ENCODE peak calls at places on chromosomes 4 and X, in nine cellular contexts. M is RWPE1; J is NCI-H2081; W is colonic mucosa; R is NCI-H1417 treated with DMSO at 0.1 percent for 48 hours; Z is stimulated activated CD4-positive, alpha-beta T cell treated with anti-CD3 and anti-CD28 coated beads, Interleukin-1b, Interleukin-23, amount 100 ng/mL, for 1 hour; P is upper lobe of right lung; G is AG04450; F is amniotic stem cell. C is an unnamed sample.

GRCh38 chr4:83124079-83124780 is 9.7 kb upstream of the PLAC8 start:
- DNase-seq in Z (no peak), G (no peak), F (no peak), M (no peak), W (no peak), R (no peak), J (no peak), P (no peak), C (no peak)

GRCh38 chrX:68936608-68937007 is 107.8 kb downstream of the EFNB1 start:
- DNase-seq in W (no peak), R (no peak), M (peak; percentile 52), G (peak; percentile 51), Z (no peak), J (no peak), F (peak; percentile 25), P (no peak), C (no peak)

GRCh38 chrX:27679281-27679680 is 89.1 kb downstream of the DCAF8L2 start:
- DNase-seq in M (no peak), J (no peak), G (no peak), Z (no peak), W (no peak), F (no peak), P (no peak), R (no peak), C (no peak)

GRCh38 chr4:84971319-84971932 is 4.9 kb upstream of the WDFY3 start:
- DNase-seq in W (no peak), P (no peak), F (peak; percentile 70), R (no peak), J (peak; percentile 7), G (no peak), Z (no peak), M (peak; percentile 36), C (peak; percentile 61)

GRCh38 chr4:179344861-179345260 is 1902.6 kb upstream of the AGA start:
- DNase-seq in Z (no peak), G (no peak), F (no peak), M (no peak), P (no peak), R (no peak), W (no peak), J (no peak), C (no peak)

GRCh38 chr4:152920768-152921167 is 15.4 kb upstream of the FHDC1 start:
- DNase-seq in W (no peak), G (no peak), Z (no peak), M (no peak), P (no peak), R (no peak), F (no peak), J (no peak), C (no peak)

GRCh38 chrX:538311-538710 is 92.3 kb upstream of the SHOX start:
- DNase-seq in J (no peak), Z (no peak), W (no peak), P (peak; percentile 21), G (no peak), F (no peak), M (peak; percentile 4), R (no peak), C (no peak)

GRCh38 chrX:71910526-71911022 is at the start of gene NHSL2:
- DNase-seq in W (no peak), J (no peak), Z (no peak), G (no peak), R (no peak), M (no peak), P (no peak), F (no peak), C (peak; percentile 31)

GRCh38 chrX:129593137-129593536 is 53.1 kb downstream of the OCRL start:
- DNase-seq in P (no peak), W (no peak), M (no peak), Z (no peak), J (no peak), G (no peak), R (no peak), F (no peak), C (no peak)

GRCh38 chr4:186898367-186898766 is 174.7 kb upstream of the FAT1 start:
- DNase-seq in F (no peak), J (no peak), P (no peak), R (no peak), W (no peak), G (no peak), M (no peak), Z (no peak), C (no peak)

GRCh38 chrX:12950851-12951589 is 23.9 kb upstream of the TMSB4X start:
- DNase-seq in W (peak; percentile 52), R (no peak), M (no peak), Z (no peak), F (no peak), J (no peak), G (no peak), P (peak; percentile 69), C (no peak)

GRCh38 chr4:137083571-137083970 is 448.7 kb downstream of the PCDH18 start:
- DNase-seq in Z (no peak), P (no peak), M (no peak), R (no peak), W (no peak), G (peak; percentile 11), J (no peak), F (no peak), C (no peak)

GRCh38 chrX:108601276-108601675 is 135.1 kb downstream of the IRS4 start:
- DNase-seq in J (no peak), G (no peak), W (no peak), F (no peak), P (no peak), Z (no peak), R (no peak), M (no peak), C (no peak)

GRCh38 chr4:40599431-40599830 is 30.2 kb downstream of the RBM47 start:
- DNase-seq in J (no peak), F (no peak), W (no peak), G (no peak), P (no peak), R (no peak), Z (no peak), M (no peak), C (no peak)

GRCh38 chr4:84403656-84404055 is 95.4 kb downstream of the NKX6-1 start:
- DNase-seq in F (no peak), M (no peak), W (no peak), G (no peak), P (no peak), J (no peak), Z (no peak), R (no peak), C (no peak)

GRCh38 chr4:160495356-160495755 is 1392.5 kb downstream of the RAPGEF2 start:
- DNase-seq in J (no peak), G (no peak), Z (no peak), M (no peak), P (no peak), W (no peak), R (no peak), F (no peak), C (no peak)

GRCh38 chrX:74420194-74421035 is 878 bp upstream of the SLC16A2 start:
- DNase-seq in R (no peak), M (peak; percentile 42), F (peak; percentile 51), W (peak; percentile 51), Z (no peak), J (no peak), G (peak; percentile 16), P (peak; percentile 79), C (peak; percentile 53)

GRCh38 chr4:37905526-37906169 is 14.8 kb downstream of the TBC1D1 start:
- DNase-seq in R (no peak), F (no peak), P (no peak), G (no peak), J (no peak), Z (no peak), M (no peak), W (no peak), C (no peak)

GRCh38 chrX:133523094-133523493 is 107.8 kb upstream of the GPC4 start:
- DNase-seq in R (no peak), P (peak; percentile 62), Z (no peak), W (no peak), G (no peak), M (no peak), J (no peak), F (no peak), C (no peak)

GRCh38 chr4:42234817-42235216 is 82.4 kb upstream of the BEND4 start:
- DNase-seq in R (no peak), G (no peak), P (no peak), F (no peak), J (no peak), M (no peak), W (no peak), Z (no peak), C (no peak)

GRCh38 chr4:132982151-132982550 is 166.9 kb upstream of the PCDH10 start:
- DNase-seq in F (no peak), J (no peak), G (no peak), M (no peak), W (no peak), Z (no peak), P (no peak), R (no peak), C (no peak)

GRCh38 chrX:152614786-152615185 is 22.9 kb upstream of the GABRQ start:
- DNase-seq in W (no peak), F (no peak), G (no peak), Z (no peak), J (no peak), P (no peak), M (no peak), R (no peak), C (no peak)

GRCh38 chr4:9602389-9602914 is 158.2 kb downstream of the DEFB131A start:
- DNase-seq in Z (no peak), M (no peak), W (no peak), P (no peak), R (no peak), J (no peak), F (no peak), G (no peak), C (no peak)

GRCh38 chr4:90841676-90842075 is 714.5 kb downstream of the CCSER1 start:
- DNase-seq in R (no peak), P (no peak), G (no peak), Z (no peak), J (no peak), W (no peak), F (no peak), M (no peak), C (no peak)

GRCh38 chr4:140849526-140849925 is 93.3 kb upstream of the TBC1D9 start:
- DNase-seq in M (no peak), J (no peak), R (no peak), F (no peak), Z (no peak), W (no peak), G (no peak), P (no peak), C (no peak)

GRCh38 chr4:45910511-45910910 is 213.3 kb downstream of the GABRG1 start:
- DNase-seq in G (no peak), W (no peak), R (no peak), P (no peak), F (no peak), M (no peak), J (no peak), Z (no peak), C (no peak)

GRCh38 chrX:2188316-2188715 is 312.5 kb downstream of the DHRSX start:
- DNase-seq in G (no peak), R (no peak), P (no peak), W (no peak), Z (no peak), M (no peak), F (no peak), J (no peak), C (no peak)

GRCh38 chrX:43813898-43814297 is 68.4 kb downstream of the MAOB start:
- DNase-seq in P (no peak), M (no peak), G (no peak), R (no peak), W (peak; percentile 25), F (no peak), J (peak; percentile 14), Z (no peak), C (peak; percentile 16)

GRCh38 chr4:70637239-70637920 is 8.8 kb downstream of the ENAM start:
- DNase-seq in G (no peak), W (no peak), Z (no peak), M (no peak), R (peak; percentile 18), F (no peak), J (no peak), P (no peak), C (no peak)

C was measured in cerebellum.